ENCODE peak calls at places on chromosomes 12 and 14, in four cellular contexts. B is HepG2, X is K562, O is GM12878. D is an unnamed sample.

GRCh38 chr14:96039633-96040311 is 610 bp downstream of the C14orf132 start:
- DNase-seq in O (no peak), X (peak), B (no peak), D (no peak)

GRCh38 chr14:74890262-74890661 is 8.5 kb downstream of the DLST start:
- DNase-seq in B (no peak), O (no peak), X (no peak), D (no peak)

GRCh38 chr14:59540852-59541251 is 35.8 kb downstream of the CCDC175 start:
- DNase-seq in O (no peak), B (no peak), X (no peak), D (no peak)

GRCh38 chr12:102106905-102107304 is 13.0 kb downstream of the NUP37 start:
- DNase-seq in O (no peak), X (no peak), B (no peak), D (no peak)

GRCh38 chr12:4273651-4274395 is at the start of gene CCND2:
- DNase-seq in X (peak), B (no peak), O (peak), D (peak)

GRCh38 chr12:25276199-25276937 is 25.6 kb upstream of the KRAS start:
- DNase-seq in B (peak), O (no peak), X (peak), D (no peak)

GRCh38 chr14:34971381-34971780 is 11.4 kb upstream of the SRP54 start:
- DNase-seq in O (no peak), B (no peak), X (no peak), D (no peak)

GRCh38 chr12:122250536-122250935 is 15.8 kb downstream of the VPS33A start:
- DNase-seq in O (no peak), B (no peak), X (no peak), D (no peak)

GRCh38 chr12:24625103-24625502 is 323.8 kb downstream of the BCAT1 start:
- DNase-seq in B (no peak), O (no peak), X (no peak), D (no peak)

GRCh38 chr12:67433393-67434175 is 164.4 kb downstream of the CAND1 start:
- DNase-seq in O (no peak), B (no peak), X (peak), D (no peak)

GRCh38 chr12:47188576-47189441 is 109.0 kb upstream of the AMIGO2 start:
- DNase-seq in B (no peak), X (no peak), O (no peak), D (no peak)

GRCh38 chr12:83092101-83092500 is 405.4 kb downstream of the TMTC2 start:
- DNase-seq in X (no peak), O (no peak), B (no peak), D (no peak)

GRCh38 chr12:107912421-107913004 is 138.0 kb downstream of the ASCL4 start:
- DNase-seq in X (peak), B (no peak), O (no peak), D (peak)

GRCh38 chr14:80456200-80456599 is 244.9 kb upstream of the DIO2 start:
- DNase-seq in B (no peak), X (no peak), O (no peak), D (no peak)

GRCh38 chr12:39807043-39807442 is 187.4 kb upstream of the ABCD2 start:
- DNase-seq in X (peak), O (no peak), B (peak), D (no peak)

GRCh38 chr12:66164349-66164821 is 5.4 kb downstream of the TMBIM4 start:
- DNase-seq in O (no peak), X (no peak), B (no peak), D (no peak)

GRCh38 chr12:85920324-85920947 is 46.3 kb downstream of the NTS start:
- DNase-seq in O (no peak), B (peak), X (peak), D (no peak)

GRCh38 chr12:108063192-108063591 is 65.9 kb upstream of the WSCD2 start:
- DNase-seq in O (no peak), X (peak), B (peak), D (no peak)

GRCh38 chr14:79721399-79722084 is 489.8 kb downstream of the DIO2 start:
- DNase-seq in X (no peak), O (no peak), B (no peak), D (no peak)

GRCh38 chr12:124530637-124531263 is 36.7 kb downstream of the NCOR2 start:
- DNase-seq in O (no peak), X (no peak), B (no peak), D (no peak)

GRCh38 chr14:69423279-69423678 is 24.8 kb downstream of the SLC39A9 start:
- DNase-seq in X (no peak), B (no peak), O (no peak), D (no peak)

GRCh38 chr14:23069413-23069806 is 12.1 kb upstream of the CDH24 start:
- DNase-seq in B (no peak), O (no peak), X (no peak), D (no peak)

GRCh38 chr12:3236345-3237153 is 159.4 kb downstream of the TSPAN9 start:
- DNase-seq in X (peak), B (peak), O (no peak), D (no peak)

GRCh38 chr14:35890308-35890707 is 64.2 kb downstream of the BRMS1L start:
- DNase-seq in X (no peak), O (no peak), B (no peak), D (no peak)

GRCh38 chr14:103087343-103087835 is 3.4 kb downstream of the LBHD2 start:
- DNase-seq in O (no peak), B (no peak), X (no peak), D (no peak)

DNA sequence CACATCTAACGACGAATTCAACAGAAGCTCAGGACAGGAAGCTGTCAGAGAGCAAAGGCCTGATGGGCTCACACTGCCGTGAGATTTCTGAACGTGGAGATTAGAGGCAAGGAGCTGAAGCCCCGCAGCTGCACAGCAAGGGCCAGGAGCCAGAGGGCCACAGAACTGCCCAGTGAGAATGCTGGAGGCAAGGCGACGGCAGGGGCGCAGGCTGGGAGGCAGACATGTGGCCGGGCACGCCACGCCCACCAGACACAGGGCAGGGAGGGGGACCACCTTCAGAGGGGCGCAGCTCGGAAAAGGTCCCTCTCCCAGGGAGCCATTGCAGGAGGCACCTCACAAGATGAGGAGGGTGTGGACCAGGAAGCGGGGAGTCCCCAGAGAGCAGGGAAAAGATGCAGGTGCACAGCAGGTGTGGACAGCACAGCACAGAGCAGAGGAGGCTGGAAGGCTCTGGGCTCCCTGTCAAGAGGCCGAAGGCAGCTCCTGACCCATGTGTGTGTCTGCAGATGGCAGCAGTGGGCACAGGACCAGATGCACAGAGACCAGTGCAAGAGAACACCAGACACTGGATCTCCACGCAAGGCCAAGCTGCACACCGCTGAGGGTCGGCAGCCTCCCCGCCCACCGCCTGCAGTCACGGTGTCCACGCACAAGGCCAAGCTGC is 23.0 kb downstream of the BTBD6 start:
- DNase-seq in X (no peak), O (no peak), B (no peak), D (no peak)
- TF ChIP-seq POLR2AphosphoS5 in X (no peak), O (no peak), B (no peak), D (no peak)

GRCh38 chr12:51246254-51246853 is 7.7 kb downstream of the DAZAP2 start:
- DNase-seq in O (no peak), X (peak), B (no peak), D (no peak)
- TF ChIP-seq ATF2 in O (peak), X (no peak), B (no peak), D (no peak)

GRCh38 chr14:93410021-93410420 is 20.7 kb upstream of the UNC79 start:
- DNase-seq in X (no peak), B (no peak), O (no peak), D (no peak)
- TF ChIP-seq POLR2AphosphoS5 in X (no peak), B (no peak), O (no peak), D (no peak)

DNA sequence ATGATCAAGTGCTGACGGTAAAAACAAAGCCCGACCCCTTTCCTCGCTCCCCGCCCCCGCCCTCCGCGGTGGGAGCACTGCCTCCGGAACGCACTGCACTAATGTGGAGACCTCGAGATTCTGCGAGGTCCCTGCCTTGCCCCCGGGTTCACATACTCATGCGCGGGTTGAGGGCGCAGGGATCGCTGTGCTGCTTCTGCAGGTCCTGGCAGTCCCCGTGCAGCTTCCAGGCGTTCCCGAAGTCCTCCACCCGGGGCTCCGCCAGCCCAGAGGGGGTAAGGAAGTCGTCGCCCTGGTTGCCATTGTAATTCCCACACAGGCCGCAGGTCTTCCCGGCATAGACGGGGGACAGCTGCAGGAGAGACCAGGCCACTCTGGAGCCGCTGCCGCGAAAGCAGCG is 66.8 kb downstream of the VWF start:
- DNase-seq in B (no peak), X (peak), O (no peak), D (peak)
- TF ChIP-seq ATF2 in B (no peak), X (no peak), O (no peak), D (peak)

GRCh38 chr12:118544569-118544968 is 168.2 kb downstream of the SUDS3 start:
- DNase-seq in O (no peak), X (no peak), B (peak), D (no peak)
- TF ChIP-seq POLR2AphosphoS5 in O (no peak), X (no peak), B (no peak), D (no peak)

D was measured in H1.